ENCODE peak calls at places on chromosome 9, in four cellular contexts. V, A, F and H are unnamed samples.

GRCh38 chr9:8430945-8431344 is 631.4 kb upstream of the DMAC1 start:
- DNase-seq in A (no peak), V (no peak), F (no peak), H (no peak)

GRCh38 chr9:95373069-95373681 is 55.7 kb upstream of the FANCC start:
- DNase-seq in F (no peak), V (no peak), A (no peak), H (no peak)

GRCh38 chr9:104780796-104781395 is 17.0 kb downstream of the NIPSNAP3B start:
- DNase-seq in A (no peak), V (peak; percentile 32), F (no peak), H (peak; percentile 17)

GRCh38 chr9:16870606-16871357 is at the start of gene BNC2:
- DNase-seq in V (peak; percentile 13), A (no peak), F (no peak), H (peak; percentile 61)

GRCh38 chr9:104276709-104277245 is 182.7 kb downstream of the SMC2 start:
- DNase-seq in A (no peak), F (no peak), V (peak; percentile 1), H (no peak)

GRCh38 chr9:127519301-127520166 is 68.2 kb downstream of the LRSAM1 start:
- DNase-seq in F (no peak), V (peak; percentile 97), A (peak; percentile 28), H (peak; percentile 69)

GRCh38 chr9:75139201-75139600 is 50.9 kb downstream of the OSTF1 start:
- DNase-seq in A (no peak), F (no peak), V (no peak), H (no peak)

GRCh38 chr9:93810028-93810971 is 144.9 kb downstream of the BARX1 start:
- DNase-seq in F (no peak), A (no peak), V (no peak), H (peak; percentile 6)

GRCh38 chr9:81083821-81084512 is 605.4 kb downstream of the TLE1 start:
- DNase-seq in F (no peak), V (peak; percentile 21), A (no peak), H (no peak)

GRCh38 chr9:125631391-125632085 is 75.5 kb downstream of the MAPKAP1 start:
- DNase-seq in V (peak; percentile 70), A (no peak), F (no peak), H (peak; percentile 72)

GRCh38 chr9:120868339-120868675 is 8.7 kb downstream of the PHF19 start:
- DNase-seq in V (peak; percentile 58), A (no peak), F (no peak), H (no peak)

GRCh38 chr9:110446171-110446570 is 108.5 kb upstream of the TXNDC8 start:
- DNase-seq in F (no peak), A (no peak), V (no peak), H (no peak)

GRCh38 chr9:7169717-7170348 is 412.1 kb downstream of the KDM4C start:
- DNase-seq in A (no peak), V (no peak), F (no peak), H (no peak)

GRCh38 chr9:107127608-107128007 is 155.5 kb upstream of the RAD23B start:
- DNase-seq in F (no peak), A (no peak), V (no peak), H (no peak)

DNA sequence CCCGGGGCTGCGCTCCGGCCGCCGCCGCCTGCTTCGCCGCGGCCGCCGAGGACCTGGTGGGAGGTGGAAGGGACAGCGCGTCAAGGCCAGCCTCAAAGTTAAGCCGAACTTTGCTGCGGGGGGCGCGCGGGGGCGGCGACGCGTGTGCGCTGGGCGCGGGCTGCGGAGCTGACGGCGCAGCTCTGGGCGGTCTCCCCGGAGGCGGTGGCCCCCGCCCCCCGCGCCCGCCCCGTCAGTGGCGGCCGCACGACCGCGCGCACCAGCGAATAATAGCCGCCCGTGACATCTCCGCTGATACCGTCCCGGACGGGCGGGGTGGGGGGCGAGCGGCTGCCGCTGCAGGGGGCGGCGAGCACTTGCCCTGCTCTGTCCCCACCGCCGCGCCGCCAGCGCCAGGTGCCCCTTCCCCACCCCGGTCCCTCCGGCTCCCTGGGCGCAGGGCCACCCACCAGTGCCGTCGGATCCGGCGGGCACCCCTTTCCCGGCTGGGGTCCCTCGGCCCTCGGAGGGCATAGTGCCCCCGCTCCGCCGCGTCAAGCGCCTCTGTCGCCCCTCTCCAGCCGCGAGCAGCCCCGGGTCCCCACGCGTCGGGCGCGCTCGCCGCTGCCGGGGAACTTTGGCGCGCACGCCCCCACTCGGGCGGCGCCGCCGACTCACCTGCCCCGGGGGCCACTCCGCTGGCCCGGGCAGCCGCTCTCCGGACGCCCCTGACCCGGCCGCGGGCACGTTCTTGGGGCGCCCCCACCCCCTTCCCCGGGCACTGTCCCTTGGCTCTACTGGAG is 772 bp upstream of the FAM78A start:
- DNase-seq in A (no peak), V (no peak), F (no peak), H (peak; percentile 80)
- TF ChIP-seq CTCF in A (no peak), V (peak; percentile 8), F (no peak), H (peak; percentile 37)

GRCh38 chr9:2362170-2362569 is 259.4 kb upstream of the VLDLR start:
- DNase-seq in A (no peak), F (no peak), V (no peak), H (no peak)

GRCh38 chr9:2373648-2374047 is 247.9 kb upstream of the VLDLR start:
- DNase-seq in V (no peak), F (no peak), A (no peak), H (no peak)

GRCh38 chr9:2363138-2363745 is 258.3 kb upstream of the VLDLR start:
- DNase-seq in A (no peak), V (no peak), F (no peak), H (no peak)

DNA sequence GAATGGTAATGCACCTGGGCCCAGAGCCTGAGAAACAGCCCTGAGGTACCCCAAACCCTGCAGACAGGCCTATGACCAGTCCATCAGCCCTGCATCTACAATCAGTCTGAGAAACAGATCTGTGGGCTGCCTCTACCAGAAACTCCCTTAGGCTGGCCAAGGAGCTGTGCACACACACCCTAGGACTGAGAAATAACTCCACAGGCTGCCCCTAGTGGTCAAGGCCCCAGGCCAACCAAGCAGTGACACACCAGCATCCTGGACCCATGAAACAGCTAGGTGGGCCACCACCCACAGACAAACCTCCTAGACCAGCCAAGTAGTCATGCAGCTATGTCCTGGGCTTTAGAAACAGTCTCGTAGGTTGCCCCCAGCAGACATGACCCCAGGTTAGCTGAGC is 253.6 kb upstream of the VLDLR start:
- DNase-seq in A (no peak), F (no peak), V (no peak), H (no peak)
- TF ChIP-seq CTCF in A (no peak), F (no peak), V (peak; percentile 14), H (peak; percentile 4)

GRCh38 chr9:116005267-116005666 is 148.3 kb upstream of the PAPPA start:
- DNase-seq in F (no peak), V (no peak), A (no peak), H (no peak)

GRCh38 chr9:115999498-115999897 is 154.1 kb upstream of the PAPPA start:
- DNase-seq in A (no peak), F (no peak), V (peak; percentile 32), H (no peak)

GRCh38 chr9:116000748-116001329 is 152.8 kb upstream of the PAPPA start:
- DNase-seq in V (no peak), F (no peak), A (no peak), H (no peak)

GRCh38 chr9:116002181-116002580 is 151.4 kb upstream of the PAPPA start:
- DNase-seq in F (no peak), V (no peak), A (no peak), H (no peak)

GRCh38 chr9:116002624-116003023 is 151.0 kb upstream of the PAPPA start:
- DNase-seq in V (peak; percentile 48), F (no peak), A (no peak), H (no peak)
- TF ChIP-seq CTCF in V (no peak), F (no peak), A (no peak), H (no peak)

GRCh38 chr9:98916660-98917059 is 27.0 kb upstream of the COL15A1 start:
- DNase-seq in F (no peak), A (no peak), V (no peak), H (no peak)
- TF ChIP-seq CTCF in F (no peak), A (no peak), V (no peak), H (no peak)

DNA sequence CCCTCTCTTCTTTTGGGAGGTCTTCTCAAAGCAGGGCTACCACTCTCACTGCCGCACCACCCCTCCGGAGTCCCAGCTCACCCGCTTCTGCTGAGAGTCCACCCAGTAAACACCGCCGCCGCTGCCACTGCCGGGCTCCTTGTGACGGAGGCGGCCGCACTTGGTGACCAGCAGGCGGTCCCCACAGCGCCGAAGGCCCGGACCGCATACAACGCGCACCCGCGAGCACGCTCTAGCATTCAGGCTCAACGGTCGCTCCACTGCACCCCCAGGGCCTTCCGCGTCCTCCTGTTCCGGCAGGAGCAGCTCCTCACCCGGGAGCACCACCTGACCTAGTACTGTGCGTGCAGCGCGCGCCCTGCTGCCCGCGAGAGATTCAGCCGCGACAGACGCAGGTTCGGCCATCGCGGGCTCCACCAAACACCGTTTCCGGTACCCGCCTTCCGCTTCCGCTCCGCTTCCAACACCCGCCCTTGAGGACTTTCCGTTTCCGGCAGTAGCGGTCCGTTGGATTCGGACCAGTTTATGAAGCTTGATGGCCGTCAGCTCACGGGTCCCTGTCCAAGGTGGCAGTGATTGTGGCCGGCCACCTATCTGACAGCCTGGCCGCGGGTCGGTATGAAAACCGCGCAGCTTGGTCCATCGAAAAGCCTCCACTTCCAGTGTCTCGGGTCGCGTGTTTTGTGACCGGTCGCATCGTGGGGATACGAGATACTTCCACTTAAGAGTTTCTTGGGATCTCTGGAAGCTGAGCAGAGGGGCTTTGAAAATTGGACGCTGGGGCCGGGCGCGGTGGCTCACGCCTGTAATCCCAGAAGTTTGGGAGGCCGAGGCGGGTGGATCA is at the start of gene EXOSC3:
- DNase-seq in V (peak; percentile 92), F (peak; percentile 45), A (peak; percentile 23), H (peak; percentile 92)
- TF ChIP-seq CTCF in V (peak; percentile 39), F (no peak), A (peak; percentile 13), H (no peak)

GRCh38 chr9:92294297-92294676 is 790 bp upstream of the IARS1 start:
- DNase-seq in A (no peak), V (peak; percentile 31), F (no peak), H (no peak)

GRCh38 chr9:92295240-92295790 is 1.8 kb upstream of the IARS1 start:
- DNase-seq in V (no peak), A (no peak), F (no peak), H (no peak)

GRCh38 chr9:92292338-92293074 is 991 bp downstream of the IARS1 start:
- DNase-seq in V (peak; percentile 17), A (no peak), F (no peak), H (no peak)

GRCh38 chr9:92293075-92293354 is 482 bp downstream of the IARS1 start:
- DNase-seq in V (no peak), F (no peak), A (no peak), H (no peak)

DNA sequence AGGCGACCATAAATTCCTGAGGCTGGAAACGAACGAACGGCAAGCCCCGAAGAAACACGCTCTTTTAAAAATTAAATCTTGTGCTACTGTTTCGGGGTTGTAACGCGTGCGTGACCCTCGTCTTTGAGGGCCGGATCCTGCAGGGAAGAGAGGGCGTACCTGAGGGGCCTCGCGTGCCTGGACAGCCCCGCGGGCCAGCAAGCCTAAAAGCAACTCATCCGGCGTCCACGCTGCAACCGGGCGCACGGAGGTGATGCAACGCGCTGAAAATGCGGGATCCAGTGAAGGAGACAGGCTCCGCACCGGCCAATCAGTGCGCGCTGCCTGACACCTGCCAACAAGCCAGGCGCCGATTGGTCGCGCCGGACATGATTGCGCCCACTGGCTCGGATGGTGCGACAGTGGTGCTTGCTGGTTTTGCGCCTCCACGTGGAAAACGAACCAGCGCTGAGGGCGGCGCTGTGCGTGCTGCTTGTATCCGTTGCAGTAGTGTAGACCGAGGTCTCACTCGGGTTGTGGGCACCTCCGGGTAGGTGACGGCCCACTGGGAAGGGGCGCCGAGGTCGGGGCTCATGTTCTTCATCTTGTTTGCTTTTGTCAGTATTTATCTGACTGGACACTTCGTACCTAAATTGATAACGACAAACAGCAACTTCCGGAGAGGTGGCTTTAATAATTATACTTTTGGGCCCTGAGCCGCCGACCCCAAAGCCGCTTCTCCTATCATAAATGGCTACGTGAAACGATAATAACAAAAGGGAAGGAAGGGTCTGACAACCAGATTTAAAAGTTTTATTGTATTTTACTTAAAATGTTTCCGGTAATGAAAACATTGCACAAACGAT is at the start of gene IARS1:
- DNase-seq in F (peak; percentile 82), A (peak; percentile 96), V (peak; percentile 99), H (peak; percentile 93)
- TF ChIP-seq CTCF in F (peak; percentile 8), A (peak; percentile 33), V (peak; percentile 69), H (peak; percentile 38)